ENCODE peak calls at places on chromosome 12, in six cellular contexts. M, Y, Z, Q, O and V are unnamed samples.

GRCh38 chr12:45658066-45658465 is 71.4 kb upstream of the ARID2 start:
- DNase-seq in M (no peak), Y (no peak), Z (no peak), Q (no peak), O (no peak), V (no peak)

GRCh38 chr12:65642006-65642695 is 182.1 kb upstream of the HMGA2 start:
- DNase-seq in M (no peak), Y (no peak), Z (no peak), Q (no peak), O (no peak), V (no peak)

GRCh38 chr12:120292661-120293531 is at the start of gene RNU4-1:
- DNase-seq in M (peak), Y (peak), Z (peak), Q (peak), O (peak), V (peak)

GRCh38 chr12:34603382-34604035 is 581.2 kb downstream of the ALG10 start:
- DNase-seq in M (no peak), Y (no peak), Z (no peak), Q (no peak), O (no peak), V (no peak)

GRCh38 chr12:109625131-109625559 is 51.6 kb downstream of the MVK start:
- DNase-seq in M (no peak), Y (no peak), Z (peak), Q (peak), O (no peak), V (no peak)

GRCh38 chr12:78799679-78800078 is 64.9 kb upstream of the SYT1 start:
- DNase-seq in M (no peak), Y (no peak), Z (no peak), Q (no peak), O (no peak), V (no peak)

GRCh38 chr12:1896964-1897363 is 21.5 kb downstream of the CACNA2D4 start:
- DNase-seq in M (no peak), Y (no peak), Z (no peak), Q (no peak), O (no peak), V (no peak)

GRCh38 chr12:32821293-32822089 is 65.8 kb upstream of the YARS2 start:
- DNase-seq in M (no peak), Y (no peak), Z (no peak), Q (peak), O (no peak), V (no peak)

GRCh38 chr12:100359248-100359647 is 2.4 kb downstream of the SLC17A8 start:
- DNase-seq in M (no peak), Y (no peak), Z (no peak), Q (no peak), O (no peak), V (no peak)

GRCh38 chr12:6224550-6224949 is 24.4 kb downstream of the CD9 start:
- DNase-seq in M (no peak), Y (no peak), Z (no peak), Q (peak), O (no peak), V (no peak)

GRCh38 chr12:93662961-93663728 is 14.0 kb upstream of the CRADD start:
- DNase-seq in M (no peak), Y (no peak), Z (no peak), Q (no peak), O (no peak), V (no peak)

GRCh38 chr12:106917503-106917902 is 38.2 kb upstream of the TMEM263 start:
- DNase-seq in M (no peak), Y (no peak), Z (no peak), Q (no peak), O (no peak), V (no peak)

GRCh38 chr12:48993787-48994186 is 5.4 kb downstream of the DDN start:
- DNase-seq in M (no peak), Y (no peak), Z (no peak), Q (no peak), O (no peak), V (no peak)

GRCh38 chr12:71999795-72000194 is 61.1 kb downstream of the TPH2 start:
- DNase-seq in M (no peak), Y (no peak), Z (no peak), Q (no peak), O (no peak), V (no peak)

GRCh38 chr12:91272456-91273063 is 89.9 kb upstream of the DCN start:
- DNase-seq in M (no peak), Y (no peak), Z (no peak), Q (peak), O (no peak), V (no peak)

GRCh38 chr12:9367201-9367600 is 159.0 kb upstream of the PZP start:
- DNase-seq in M (no peak), Y (no peak), Z (no peak), Q (no peak), O (no peak), V (no peak)

GRCh38 chr12:5440973-5441372 is 9.1 kb downstream of the NTF3 start:
- DNase-seq in M (no peak), Y (no peak), Z (no peak), Q (no peak), O (no peak), V (no peak)

GRCh38 chr12:53096089-53096741 is 1.3 kb upstream of the IGFBP6 start:
- DNase-seq in M (peak), Y (no peak), Z (no peak), Q (peak), O (no peak), V (peak)

GRCh38 chr12:14999421-15000047 is 26.7 kb downstream of the PDE6H start:
- DNase-seq in M (no peak), Y (no peak), Z (no peak), Q (peak), O (no peak), V (peak)

GRCh38 chr12:108980831-108981618 is 39.8 kb downstream of the SVOP start:
- DNase-seq in M (no peak), Y (no peak), Z (no peak), Q (peak), O (no peak), V (peak)

GRCh38 chr12:75650100-75650499 is 138.7 kb upstream of the KRR1 start:
- DNase-seq in M (no peak), Y (no peak), Z (no peak), Q (no peak), O (no peak), V (no peak)

GRCh38 chr12:4012977-4013968 is 140.1 kb upstream of the PARP11 start:
- DNase-seq in M (no peak), Y (no peak), Z (no peak), Q (no peak), O (no peak), V (no peak)

GRCh38 chr12:56634837-56635538 is 4.9 kb upstream of the BAZ2A start:
- DNase-seq in M (peak), Y (peak), Z (peak), Q (peak), O (peak), V (no peak)

GRCh38 chr12:121992059-121992879 is 29.4 kb upstream of the BCL7A start:
- DNase-seq in M (no peak), Y (no peak), Z (no peak), Q (peak), O (peak), V (peak)

GRCh38 chr12:6039894-6040601 is 84.4 kb downstream of the VWF start:
- DNase-seq in M (no peak), Y (peak), Z (peak), Q (peak), O (peak), V (no peak)

GRCh38 chr12:103901518-103902173 is 28.6 kb upstream of the HSP90B1 start:
- DNase-seq in M (no peak), Y (peak), Z (no peak), Q (no peak), O (no peak), V (no peak)

GRCh38 chr12:49357099-49357678 is 10.1 kb upstream of the SPATS2 start:
- DNase-seq in M (no peak), Y (no peak), Z (no peak), Q (no peak), O (no peak), V (no peak)

GRCh38 chr12:28611115-28611435 is 420.8 kb downstream of the CCDC91 start:
- DNase-seq in M (no peak), Y (no peak), Z (no peak), Q (peak), O (no peak), V (peak)

GRCh38 chr12:2049604-2050540 is 2.9 kb upstream of the CACNA1C start:
- DNase-seq in M (no peak), Y (no peak), Z (no peak), Q (no peak), O (no peak), V (no peak)

GRCh38 chr12:131403676-131404075 is 307.2 kb upstream of the SFSWAP start:
- DNase-seq in M (no peak), Y (no peak), Z (no peak), Q (no peak), O (no peak), V (no peak)

GRCh38 chr12:57500213-57500612 is 12.3 kb downstream of the MARS1 start:
- DNase-seq in M (no peak), Y (no peak), Z (no peak), Q (no peak), O (no peak), V (no peak)

GRCh38 chr12:49868449-49868848 is 25.5 kb upstream of the BCDIN3D start:
- DNase-seq in M (no peak), Y (no peak), Z (no peak), Q (no peak), O (no peak), V (no peak)

GRCh38 chr12:114623737-114624136 is 60.2 kb downstream of the TBX3 start:
- DNase-seq in M (no peak), Y (no peak), Z (no peak), Q (no peak), O (no peak), V (no peak)